ENCODE peak calls at places on chromosomes 4 and X, in four cellular contexts. L, W, P and I are unnamed samples.

GRCh38 chrX:54492340-54492739 is 3.7 kb downstream of the FGD1 start:
- DNase-seq in L (no peak), W (peak; percentile 81), P (no peak), I (no peak)

GRCh38 chr4:168636506-168637176 is 139.8 kb downstream of the PALLD start:
- DNase-seq in L (no peak), W (no peak), P (no peak), I (no peak)

GRCh38 chr4:1903035-1903434 is 31.8 kb downstream of the NSD2 start:
- DNase-seq in L (no peak), W (no peak), P (no peak), I (no peak)

GRCh38 chr4:142556048-142556447 is 290.1 kb downstream of the INPP4B start:
- DNase-seq in L (no peak), W (no peak), P (no peak), I (no peak)

GRCh38 chrX:19064175-19064574 is 58.1 kb downstream of the ADGRG2 start:
- DNase-seq in L (no peak), W (no peak), P (no peak), I (no peak)

GRCh38 chrX:23246001-23246400 is 88.6 kb upstream of the PTCHD1 start:
- DNase-seq in L (no peak), W (no peak), P (no peak), I (no peak)

GRCh38 chr4:128565565-128566186 is 243.8 kb upstream of the JADE1 start:
- DNase-seq in L (no peak), W (no peak), P (no peak), I (no peak)

GRCh38 chr4:101066586-101066985 is 280.7 kb downstream of the PPP3CA start:
- DNase-seq in L (no peak), W (no peak), P (no peak), I (no peak)

GRCh38 chrX:50747471-50747900 is 66.5 kb downstream of the SHROOM4 start:
- DNase-seq in L (no peak), W (no peak), P (no peak), I (no peak)

GRCh38 chrX:53494427-53494826 is 60.3 kb upstream of the HSD17B10 start:
- DNase-seq in L (no peak), W (no peak), P (no peak), I (no peak)

GRCh38 chr4:40321671-40322131 is 13.4 kb upstream of the CHRNA9 start:
- DNase-seq in L (no peak), W (no peak), P (no peak), I (no peak)

GRCh38 chr4:67020079-67020807 is 525.1 kb downstream of the CENPC start:
- DNase-seq in L (no peak), W (no peak), P (no peak), I (no peak)

GRCh38 chr4:101175896-101176676 is 171.2 kb downstream of the PPP3CA start:
- DNase-seq in L (peak; percentile 18), W (no peak), P (no peak), I (no peak)

GRCh38 chrX:16788477-16788876 is 2.2 kb downstream of the TXLNG start:
- DNase-seq in L (no peak), W (peak; percentile 67), P (no peak), I (no peak)

GRCh38 chr4:71816676-71817303 is 32.9 kb upstream of the GC start:
- DNase-seq in L (no peak), W (no peak), P (no peak), I (no peak)

GRCh38 chrX:86014421-86014820 is 32.9 kb downstream of the CHM start:
- DNase-seq in L (no peak), W (no peak), P (no peak), I (no peak)

GRCh38 chr4:83728191-83728590 is 192.3 kb downstream of the GPAT3 start:
- DNase-seq in L (no peak), W (no peak), P (no peak), I (no peak)

GRCh38 chr4:139129206-139129605 is 47.8 kb downstream of the ELF2 start:
- DNase-seq in L (no peak), W (no peak), P (no peak), I (no peak)

GRCh38 chr4:113574636-113575103 is 186.9 kb downstream of the CAMK2D start:
- DNase-seq in L (no peak), W (no peak), P (no peak), I (no peak)

GRCh38 chrX:69280956-69281355 is 115.7 kb upstream of the PJA1 start:
- DNase-seq in L (no peak), W (no peak), P (no peak), I (peak; percentile 46)

GRCh38 chr4:153530284-153530995 is 64.3 kb downstream of the TMEM131L start:
- DNase-seq in L (no peak), W (no peak), P (no peak), I (no peak)
- H3K4me1 ChIP-seq in L (no peaks in the 10 kb centered on the region), W (peaks cover 54% of the 10 kb centered on the region), P (peaks cover 44% of the 10 kb centered on the region), I (peaks cover 3% of the 10 kb centered on the region)

GRCh38 chr4:185783574-185783973 is 28.4 kb downstream of the SORBS2 start:
- DNase-seq in L (no peak), W (no peak), P (no peak), I (no peak)

GRCh38 chr4:185779520-185779919 is 32.5 kb downstream of the SORBS2 start:
- DNase-seq in L (no peak), W (no peak), P (no peak), I (no peak)

GRCh38 chr4:185780472-185780871 is 31.5 kb downstream of the SORBS2 start:
- DNase-seq in L (no peak), W (no peak), P (no peak), I (no peak)

GRCh38 chr4:185781555-185782215 is 30.3 kb downstream of the SORBS2 start:
- DNase-seq in L (no peak), W (no peak), P (no peak), I (no peak)

GRCh38 chr4:185782523-185782922 is 29.5 kb downstream of the SORBS2 start:
- DNase-seq in L (no peak), W (no peak), P (no peak), I (no peak)
- H3K27ac ChIP-seq in L (no peak overlapping the region), W (no peak overlapping the region), P (no peak overlapping the region), I (no peak overlapping the region)

GRCh38 chrX:45801554-45801953 is 600.9 kb upstream of the DIPK2B start:
- DNase-seq in L (no peak), W (no peak), P (no peak), I (no peak)
- H3K4me1 ChIP-seq in L (no peaks in the 10 kb centered on the region), W (peaks cover 5% of the 10 kb centered on the region), P (no peaks in the 10 kb centered on the region), I (no peaks in the 10 kb centered on the region)

GRCh38 chr4:158295053-158295452 is 84.8 kb downstream of the TMEM144 start:
- DNase-seq in L (no peak), W (no peak), P (no peak), I (no peak)

GRCh38 chr4:158302076-158302866 is 92.0 kb downstream of the TMEM144 start:
- DNase-seq in L (no peak), W (no peak), P (no peak), I (no peak)

GRCh38 chr4:158300012-158300411 is 89.7 kb downstream of the TMEM144 start:
- DNase-seq in L (no peak), W (no peak), P (no peak), I (no peak)

GRCh38 chr4:158297866-158298265 is 87.6 kb downstream of the TMEM144 start:
- DNase-seq in L (no peak), W (no peak), P (no peak), I (no peak)

DNA sequence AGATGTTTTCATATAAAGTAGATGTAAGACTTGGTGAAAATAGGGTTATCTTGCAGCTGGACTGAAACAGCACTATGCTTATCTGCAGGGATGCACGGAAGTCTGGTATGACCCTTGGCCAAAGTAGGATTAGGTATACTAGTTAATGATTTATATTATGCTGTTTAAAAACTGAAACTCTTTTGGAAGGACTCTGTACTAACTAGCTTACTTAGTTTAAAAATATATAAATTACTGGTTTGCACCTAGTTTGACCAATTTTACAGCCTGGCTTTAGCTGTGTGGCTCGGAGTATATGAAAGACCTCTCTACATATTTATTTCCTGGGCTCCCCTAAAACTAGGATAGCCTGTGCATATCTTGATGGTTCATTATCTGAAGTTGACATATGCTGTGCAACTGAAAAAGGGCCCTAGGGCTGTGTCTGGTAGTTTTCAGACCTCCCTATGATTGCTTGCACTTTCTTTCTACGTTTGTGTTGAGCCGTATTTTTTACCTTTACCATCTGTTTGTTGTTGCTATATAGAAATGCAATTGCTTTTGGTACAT is 89.2 kb downstream of the TMEM144 start:
- DNase-seq in L (no peak), W (no peak), P (no peak), I (no peak)
- H3K27ac ChIP-seq in L (no peak overlapping the region), W (no peak overlapping the region), P (no peak overlapping the region), I (peak overlapping the region; percentile 7)

GRCh38 chr4:118758293-118758692 is 73.1 kb downstream of the METTL14 start:
- DNase-seq in L (no peak), W (no peak), P (no peak), I (no peak)

GRCh38 chr4:118757761-118758213 is 72.6 kb downstream of the METTL14 start:
- DNase-seq in L (no peak), W (no peak), P (no peak), I (no peak)

GRCh38 chr4:118760092-118760491 is 74.9 kb downstream of the METTL14 start:
- DNase-seq in L (no peak), W (no peak), P (no peak), I (no peak)

GRCh38 chr4:118760493-118760892 is 75.3 kb downstream of the METTL14 start:
- DNase-seq in L (no peak), W (no peak), P (no peak), I (no peak)

DNA sequence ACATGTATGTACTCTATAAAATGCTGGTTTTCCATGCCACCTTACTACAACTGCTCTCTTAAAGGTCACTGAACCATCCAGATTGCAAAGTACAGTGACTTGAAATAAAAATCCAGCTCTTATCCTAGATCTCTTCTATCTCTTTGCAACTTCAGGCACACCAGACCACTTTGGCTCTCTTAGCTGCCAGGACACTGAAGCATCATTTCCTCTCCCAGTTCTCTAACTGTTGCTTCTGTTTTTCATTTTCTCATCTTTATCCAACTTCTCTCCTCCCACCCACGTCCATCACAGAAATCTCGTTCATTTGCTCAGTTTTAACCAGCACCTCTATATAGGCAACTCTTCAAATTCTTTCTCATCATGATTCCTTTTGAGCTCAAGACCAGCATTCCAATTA is 74.3 kb downstream of the METTL14 start:
- DNase-seq in L (no peak), W (no peak), P (no peak), I (no peak)
- H3K4me1 ChIP-seq in L (peaks cover 4% of the 10 kb centered on the region), W (peaks cover 76% of the 10 kb centered on the region), P (peaks cover 21% of the 10 kb centered on the region), I (peaks cover 26% of the 10 kb centered on the region)